ENCODE peak calls at places on chromosomes 6 and 20, in ten cellular contexts. N, Z, Q, U, V, W, R, K, G and M are unnamed samples.

GRCh38 chr20:3839328-3839727 is 7.3 kb upstream of the MAVS start:
- DNase-seq in N (no peak), Z (no peak), Q (no peak), U (no peak), V (no peak), W (no peak), R (no peak), K (no peak), G (no peak), M (no peak)

GRCh38 chr20:55592866-55593265 is 412.5 kb downstream of the CBLN4 start:
- DNase-seq in N (no peak), Z (no peak), Q (no peak), U (no peak), V (no peak), W (no peak), R (no peak), K (no peak), G (no peak), M (no peak)

GRCh38 chr6:37698264-37699137 is 818 bp upstream of the MDGA1 start:
- DNase-seq in N (no peak), Z (peak), Q (peak), U (peak), V (peak), W (peak), R (peak), K (peak), G (peak), M (no peak)

GRCh38 chr6:6588064-6588923 is at the start of gene LY86:
- DNase-seq in N (no peak), Z (no peak), Q (no peak), U (no peak), V (no peak), W (no peak), R (no peak), K (peak), G (no peak), M (no peak)

GRCh38 chr6:74320076-74320475 is 624.1 kb downstream of the CD109 start:
- DNase-seq in N (no peak), Z (no peak), Q (no peak), U (no peak), V (no peak), W (no peak), R (no peak), K (no peak), G (no peak), M (no peak)

GRCh38 chr20:13286600-13286999 is 65.5 kb downstream of the ISM1 start:
- DNase-seq in N (no peak), Z (no peak), Q (no peak), U (no peak), V (no peak), W (no peak), R (peak), K (no peak), G (no peak), M (no peak)

GRCh38 chr6:57222684-57223077 is 574 bp upstream of the RAB23 start:
- DNase-seq in N (no peak), Z (no peak), Q (no peak), U (no peak), V (no peak), W (no peak), R (no peak), K (no peak), G (no peak), M (no peak)

GRCh38 chr20:15594296-15594695 is 979.0 kb downstream of the KIF16B start:
- DNase-seq in N (no peak), Z (no peak), Q (no peak), U (no peak), V (no peak), W (no peak), R (peak), K (no peak), G (no peak), M (no peak)

GRCh38 chr6:13305791-13306190 is 22.5 kb downstream of the TBC1D7 start:
- DNase-seq in N (no peak), Z (no peak), Q (no peak), U (no peak), V (no peak), W (no peak), R (no peak), K (no peak), G (no peak), M (no peak)

GRCh38 chr6:43803055-43803782 is 33.2 kb downstream of the VEGFA start:
- DNase-seq in N (no peak), Z (no peak), Q (peak), U (no peak), V (no peak), W (no peak), R (peak), K (no peak), G (peak), M (no peak)

GRCh38 chr6:30378290-30378937 is 33.5 kb downstream of the RPP21 start:
- DNase-seq in N (no peak), Z (no peak), Q (peak), U (no peak), V (no peak), W (no peak), R (peak), K (no peak), G (no peak), M (no peak)

GRCh38 chr6:157763129-157763893 is 59.7 kb upstream of the SNX9 start:
- DNase-seq in N (peak), Z (no peak), Q (peak), U (peak), V (peak), W (no peak), R (peak), K (peak), G (peak), M (no peak)

GRCh38 chr6:69027861-69028260 is 392.8 kb downstream of the ADGRB3 start:
- DNase-seq in N (peak), Z (no peak), Q (no peak), U (no peak), V (no peak), W (no peak), R (no peak), K (no peak), G (no peak), M (no peak)

GRCh38 chr6:157513004-157513603 is 132.1 kb downstream of the ZDHHC14 start:
- DNase-seq in N (no peak), Z (no peak), Q (no peak), U (no peak), V (no peak), W (no peak), R (no peak), K (no peak), G (no peak), M (no peak)

GRCh38 chr20:32368930-32369329 is 10.8 kb downstream of the ASXL1 start:
- DNase-seq in N (no peak), Z (no peak), Q (no peak), U (no peak), V (no peak), W (no peak), R (no peak), K (no peak), G (no peak), M (no peak)

GRCh38 chr6:118495639-118496296 is 52.3 kb upstream of the PLN start:
- DNase-seq in N (no peak), Z (no peak), Q (no peak), U (peak), V (no peak), W (no peak), R (peak), K (no peak), G (no peak), M (peak)

GRCh38 chr20:7124120-7124519 is 356.6 kb downstream of the BMP2 start:
- DNase-seq in N (no peak), Z (no peak), Q (no peak), U (no peak), V (no peak), W (no peak), R (no peak), K (no peak), G (no peak), M (no peak)

GRCh38 chr20:13755809-13756208 is 28.9 kb downstream of the ESF1 start:
- DNase-seq in N (no peak), Z (no peak), Q (peak), U (no peak), V (no peak), W (no peak), R (no peak), K (no peak), G (no peak), M (no peak)

DNA sequence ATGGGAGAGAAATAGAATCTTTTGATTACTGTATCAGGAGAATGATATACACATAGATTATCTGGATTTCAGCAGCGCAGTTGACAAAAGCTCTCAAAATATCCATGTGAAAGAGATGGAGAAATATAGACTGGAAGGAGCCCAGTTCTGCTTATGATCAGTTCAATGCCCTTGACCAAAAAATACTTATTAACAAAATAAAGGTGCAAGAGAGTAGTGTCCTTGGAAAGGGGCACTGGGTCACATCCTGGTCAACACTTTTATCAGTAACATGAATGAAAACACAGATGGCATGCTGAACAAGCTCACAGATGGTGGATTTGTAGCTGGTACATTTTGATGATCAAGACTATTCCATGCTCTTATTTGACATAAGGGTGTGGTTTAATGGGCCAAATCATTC is 63.9 kb upstream of the PLEKHG1 start:
- DNase-seq in N (no peak), Z (no peak), Q (no peak), U (no peak), V (no peak), W (no peak), R (no peak), K (no peak), G (no peak), M (no peak)
- H3K4me3 ChIP-seq in N (no peak), Z (no peak), Q (no peak), U (no peak), V (no peak), W (no peak), R (no peak), K (no peak), G (no peak), M (no peak)

DNA sequence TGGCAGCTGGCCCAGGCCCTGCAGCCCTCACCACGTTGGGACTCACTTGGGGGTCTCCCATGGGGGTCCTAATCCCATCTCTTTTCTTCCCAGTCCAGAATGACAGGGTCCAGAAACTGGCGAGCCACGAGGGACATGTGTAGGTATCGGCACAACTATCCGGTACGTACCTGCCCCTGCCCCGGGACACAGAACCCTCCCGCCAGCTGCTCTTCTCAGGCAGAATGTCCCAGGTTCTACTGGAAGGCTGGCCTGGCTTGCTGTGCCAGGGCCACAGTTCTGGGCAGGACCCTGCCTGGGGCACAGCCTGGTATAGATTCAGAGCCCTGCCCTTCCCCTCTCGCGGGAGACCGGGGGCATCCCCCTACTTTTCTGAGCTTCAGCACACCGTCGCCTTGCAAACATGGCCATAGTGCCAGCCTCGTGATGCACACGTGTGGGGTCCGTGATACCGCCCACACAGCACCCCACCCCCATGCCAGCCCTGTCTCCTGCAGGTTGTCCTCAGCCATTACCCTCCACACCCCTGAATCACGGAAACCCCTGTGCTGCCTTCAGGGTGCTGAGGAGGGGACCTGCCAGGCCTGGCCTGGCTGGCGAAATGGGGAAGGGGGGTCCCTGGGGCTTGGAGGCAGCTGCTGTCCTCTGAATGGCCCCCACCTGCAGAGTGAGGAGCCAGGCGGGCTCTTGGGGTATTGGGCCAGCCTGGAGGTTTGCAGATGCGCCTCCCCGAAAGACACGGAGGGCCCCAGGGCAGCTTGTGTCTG is 3.0 kb downstream of the OGFR start:
- DNase-seq in N (no peak), Z (no peak), Q (no peak), U (no peak), V (no peak), W (no peak), R (no peak), K (no peak), G (no peak), M (no peak)
- H3K4me3 ChIP-seq in N (no peak), Z (no peak), Q (no peak), U (no peak), V (no peak), W (no peak), R (no peak), K (no peak), G (no peak), M (no peak)

GRCh38 chr6:26045046-26045938 is 41.9 kb upstream of the HFE start:
- DNase-seq in N (no peak), Z (peak), Q (peak), U (no peak), V (peak), W (peak), R (peak), K (peak), G (peak), M (peak)
- H3K4me3 ChIP-seq in N (peak), Z (peak), Q (peak), U (no peak), V (peak), W (peak), R (peak), K (peak), G (peak), M (peak)

GRCh38 chr20:40986774-40987173 is 41.8 kb upstream of the TOP1 start:
- DNase-seq in N (no peak), Z (peak), Q (no peak), U (no peak), V (no peak), W (no peak), R (no peak), K (no peak), G (no peak), M (no peak)
- H3K4me3 ChIP-seq in N (no peak), Z (no peak), Q (no peak), U (no peak), V (no peak), W (no peak), R (no peak), K (no peak), G (no peak), M (no peak)

GRCh38 chr6:52352239-52353008 is 9.5 kb upstream of the PAQR8 start:
- DNase-seq in N (peak), Z (no peak), Q (peak), U (peak), V (peak), W (no peak), R (peak), K (peak), G (no peak), M (peak)
- H3K4me3 ChIP-seq in N (no peak), Z (no peak), Q (no peak), U (peak), V (no peak), W (no peak), R (no peak), K (no peak), G (no peak), M (no peak)

GRCh38 chr20:48193626-48194025 is 408.3 kb upstream of the SULF2 start:
- DNase-seq in N (no peak), Z (no peak), Q (no peak), U (no peak), V (no peak), W (no peak), R (no peak), K (no peak), G (no peak), M (no peak)

GRCh38 chr20:48192109-48192508 is 406.8 kb upstream of the SULF2 start:
- DNase-seq in N (no peak), Z (no peak), Q (no peak), U (no peak), V (no peak), W (no peak), R (no peak), K (no peak), G (no peak), M (no peak)

GRCh38 chr20:48194578-48194977 is 409.3 kb upstream of the SULF2 start:
- DNase-seq in N (no peak), Z (no peak), Q (no peak), U (no peak), V (no peak), W (no peak), R (no peak), K (no peak), G (no peak), M (no peak)

GRCh38 chr20:48195121-48195870 is 410.0 kb upstream of the SULF2 start:
- DNase-seq in N (no peak), Z (no peak), Q (no peak), U (no peak), V (no peak), W (no peak), R (no peak), K (no peak), G (no peak), M (no peak)

DNA sequence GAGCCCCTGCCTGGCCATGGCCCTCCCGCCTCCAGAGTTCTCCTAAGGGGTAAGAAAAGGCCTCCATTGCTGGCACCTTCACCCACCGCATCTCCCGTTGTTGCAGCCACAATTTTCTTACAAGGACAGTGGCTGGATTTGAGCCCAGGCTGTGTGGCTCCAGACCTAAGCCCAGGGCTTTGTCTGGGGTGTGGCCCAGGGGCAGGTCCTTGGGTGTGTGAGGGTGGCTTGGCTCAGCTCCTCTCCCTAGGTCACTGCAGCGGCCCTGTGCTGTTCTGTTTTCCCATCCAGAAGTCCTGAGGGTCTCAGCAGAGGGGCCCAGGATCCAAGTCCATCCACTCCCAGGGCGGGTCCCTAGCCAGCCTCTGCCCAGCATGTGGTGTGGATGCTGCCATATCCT is 408.7 kb upstream of the SULF2 start:
- DNase-seq in N (no peak), Z (no peak), Q (no peak), U (no peak), V (no peak), W (no peak), R (no peak), K (no peak), G (no peak), M (no peak)
- H3K4me3 ChIP-seq in N (no peak), Z (no peak), Q (no peak), U (no peak), V (no peak), W (no peak), R (no peak), K (no peak), G (no peak), M (no peak)

GRCh38 chr20:25247100-25247665 is 702 bp upstream of the PYGB start:
- DNase-seq in N (no peak), Z (peak), Q (peak), U (peak), V (peak), W (no peak), R (peak), K (peak), G (peak), M (no peak)
- H3K4me3 ChIP-seq in N (peak), Z (peak), Q (peak), U (peak), V (peak), W (peak), R (peak), K (peak), G (peak), M (peak)